ENCODE peak calls at places on chromosomes 6 and 20, in five cellular contexts. S, A, U, B and M are unnamed samples.

GRCh38 chr6:164216368-164216767 is 801.9 kb downstream of the QKI start:
- DNase-seq in S (no peak), A (no peak), U (no peak), B (no peak), M (no peak)

GRCh38 chr6:39599996-39600395 is 125.2 kb downstream of the KIF6 start:
- DNase-seq in S (no peak), A (no peak), U (no peak), B (no peak), M (no peak)

GRCh38 chr6:100726741-100727140 is 154.4 kb downstream of the ASCC3 start:
- DNase-seq in S (no peak), A (no peak), U (no peak), B (no peak), M (no peak)

GRCh38 chr20:2133318-2134183 is 31.9 kb downstream of the STK35 start:
- DNase-seq in S (no peak), A (no peak), U (peak), B (no peak), M (no peak)

GRCh38 chr6:94735270-94735669 is 842.1 kb upstream of the MANEA start:
- DNase-seq in S (no peak), A (no peak), U (no peak), B (no peak), M (no peak)

GRCh38 chr6:34656378-34657036 is 40.1 kb downstream of the ILRUN start:
- DNase-seq in S (peak), A (peak), U (peak), B (no peak), M (no peak)

GRCh38 chr6:158793432-158793831 is 25.7 kb downstream of the EZR start:
- DNase-seq in S (peak), A (peak), U (no peak), B (no peak), M (peak)

GRCh38 chr20:53785320-53785719 is 191.7 kb upstream of the ZNF217 start:
- DNase-seq in S (no peak), A (no peak), U (no peak), B (no peak), M (no peak)

GRCh38 chr20:3340443-3340842 is 67.0 kb downstream of the DNAAF9 start:
- DNase-seq in S (no peak), A (no peak), U (no peak), B (no peak), M (no peak)

GRCh38 chr6:64034840-64035656 is 399.4 kb downstream of the PHF3 start:
- DNase-seq in S (no peak), A (no peak), U (no peak), B (no peak), M (no peak)

GRCh38 chr6:32167154-32167760 is 2.9 kb downstream of the EGFL8 start:
- DNase-seq in S (no peak), A (no peak), U (no peak), B (peak), M (no peak)

GRCh38 chr6:138824482-138825134 is 28.7 kb downstream of the ECT2L start:
- DNase-seq in S (peak), A (peak), U (no peak), B (no peak), M (no peak)

GRCh38 chr20:1327827-1328679 is 886 bp downstream of the SDCBP2 start:
- DNase-seq in S (peak), A (no peak), U (no peak), B (peak), M (no peak)

GRCh38 chr6:157906537-157907061 is 75.1 kb upstream of the SYNJ2 start:
- DNase-seq in S (no peak), A (peak), U (no peak), B (no peak), M (no peak)

GRCh38 chr6:116035616-116036015 is 25.1 kb downstream of the FRK start:
- DNase-seq in S (no peak), A (no peak), U (no peak), B (no peak), M (no peak)

GRCh38 chr6:109447878-109448555 is 7.5 kb downstream of the SMPD2 start:
- DNase-seq in S (no peak), A (no peak), U (no peak), B (peak), M (no peak)

GRCh38 chr20:1810926-1811620 is 84.1 kb upstream of the SIRPA start:
- DNase-seq in S (peak), A (no peak), U (no peak), B (no peak), M (no peak)

GRCh38 chr20:38673731-38674177 is 50.5 kb upstream of the SLC32A1 start:
- DNase-seq in S (no peak), A (peak), U (no peak), B (no peak), M (no peak)

GRCh38 chr20:49403911-49404310 is 78.6 kb downstream of the KCNB1 start:
- DNase-seq in S (no peak), A (no peak), U (no peak), B (no peak), M (no peak)

GRCh38 chr6:3585320-3585935 is 128.6 kb upstream of the SLC22A23 start:
- DNase-seq in S (no peak), A (no peak), U (no peak), B (no peak), M (no peak)

GRCh38 chr6:16240618-16241320 is 2.4 kb downstream of the GMPR start:
- DNase-seq in S (no peak), A (peak), U (no peak), B (no peak), M (no peak)

GRCh38 chr20:37534401-37535157 is 6.9 kb upstream of the BLCAP start:
- DNase-seq in S (peak), A (peak), U (peak), B (peak), M (peak)

GRCh38 chr20:16397053-16397452 is 176.2 kb downstream of the KIF16B start:
- DNase-seq in S (no peak), A (no peak), U (no peak), B (no peak), M (no peak)

GRCh38 chr6:149483302-149483701 is 1.5 kb downstream of the ZC3H12D start:
- DNase-seq in S (no peak), A (no peak), U (no peak), B (no peak), M (no peak)

GRCh38 chr6:149482542-149483261 is 2.1 kb downstream of the ZC3H12D start:
- DNase-seq in S (no peak), A (no peak), U (no peak), B (no peak), M (no peak)

GRCh38 chr6:149487316-149487715 is 2.5 kb upstream of the ZC3H12D start:
- DNase-seq in S (no peak), A (no peak), U (no peak), B (no peak), M (no peak)

GRCh38 chr6:149483849-149484635 is 772 bp downstream of the ZC3H12D start:
- DNase-seq in S (no peak), A (no peak), U (no peak), B (no peak), M (no peak)

DNA sequence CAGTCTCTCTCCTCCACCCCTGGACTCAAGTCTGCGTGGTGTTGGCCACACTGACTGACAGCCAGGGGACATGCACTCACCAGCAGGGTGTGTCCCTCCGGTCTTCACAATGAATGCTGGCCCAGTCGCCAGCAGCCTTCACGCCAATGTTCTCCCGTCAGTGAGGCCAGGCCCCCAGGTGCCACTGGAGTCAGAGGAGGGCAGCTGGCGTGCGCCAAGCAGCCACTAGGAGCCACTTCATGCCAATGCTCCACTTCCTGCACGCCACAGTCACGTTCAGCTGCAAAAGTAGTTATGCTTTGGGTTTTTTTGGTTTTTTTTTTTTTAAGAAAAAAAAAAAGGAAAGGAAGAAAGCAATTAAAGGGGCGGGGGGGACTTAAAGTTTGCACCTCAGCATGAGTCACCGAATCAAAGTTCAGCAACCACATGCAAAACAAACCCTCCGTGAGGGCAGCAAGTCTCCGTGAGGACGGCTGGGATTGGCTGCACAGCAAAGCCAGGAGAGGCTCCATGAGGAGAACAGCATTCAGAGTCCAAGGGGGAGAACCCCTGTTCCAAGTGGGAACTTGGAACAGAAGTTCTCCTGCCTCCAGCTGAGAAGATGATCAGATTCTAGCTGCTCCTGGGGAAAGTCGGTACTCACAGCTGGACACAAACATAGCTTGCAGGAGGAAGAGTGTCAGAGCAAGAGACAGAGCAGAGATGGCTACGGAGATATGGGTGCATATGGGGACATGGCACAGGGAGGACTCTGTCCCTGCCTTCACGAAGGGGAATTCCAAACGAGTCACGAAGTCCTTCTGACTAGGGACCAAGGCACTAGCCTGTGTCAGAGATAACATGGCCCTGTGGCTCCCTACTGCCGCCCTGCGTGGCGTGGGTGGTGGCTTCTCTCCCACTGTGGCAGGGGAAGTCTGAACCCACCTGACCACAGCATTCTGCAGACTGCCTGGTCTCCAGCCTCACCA is at the start of gene ZC3H12D:
- DNase-seq in S (peak), A (no peak), U (no peak), B (no peak), M (peak)
- H2AFZ ChIP-seq in S (peak), A (peak), U (peak), B (peak), M (peak)

GRCh38 chr20:60117040-60117439 is 158.8 kb downstream of the CDH26 start:
- DNase-seq in S (no peak), A (no peak), U (no peak), B (no peak), M (no peak)
- TF ChIP-seq ZNF274 in S (no peak), A (no peak), U (no peak), B (no peak), M (no peak)

GRCh38 chr6:112883095-112883494 is 536.0 kb downstream of the RFPL4B start:
- DNase-seq in S (no peak), A (no peak), U (no peak), B (no peak), M (no peak)
- H2AFZ ChIP-seq in S (no peak), A (no peak), U (no peak), B (no peak), M (no peak)

DNA sequence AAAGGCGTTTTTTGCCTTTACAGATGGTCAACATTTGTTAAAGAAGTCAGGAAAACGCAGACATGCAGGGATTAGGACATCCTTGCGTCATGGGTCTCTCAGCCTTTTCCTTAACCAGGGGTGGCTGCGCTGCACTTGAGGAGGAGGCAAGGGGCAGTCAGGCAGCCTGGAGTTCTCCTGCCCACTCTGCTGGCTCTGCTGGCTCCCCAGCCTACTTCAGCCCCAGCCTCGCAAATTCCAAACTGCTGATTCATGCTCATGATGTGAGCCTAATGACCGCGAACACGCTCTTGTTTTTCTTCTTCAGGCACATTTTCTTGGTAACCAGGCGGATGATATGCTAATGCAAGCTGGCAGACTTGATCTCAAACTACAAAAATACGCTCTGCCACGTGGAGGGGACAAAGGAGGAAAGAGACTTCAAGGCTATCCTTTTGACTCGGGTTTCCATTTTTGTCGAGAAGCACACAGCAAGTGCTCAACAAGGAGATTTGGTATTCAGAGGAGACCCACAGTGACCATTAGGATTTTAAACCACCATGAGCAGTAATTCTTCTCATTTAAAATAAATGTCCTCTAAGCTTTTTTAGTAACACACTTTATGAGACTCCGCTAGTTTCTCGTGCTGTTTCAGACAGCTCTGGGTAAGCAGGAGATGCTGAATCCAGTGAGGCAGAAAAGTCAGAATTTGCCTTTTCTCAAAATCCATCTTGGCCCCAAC is 290.2 kb upstream of the STXBP5 start:
- DNase-seq in S (peak), A (peak), U (no peak), B (peak), M (peak)
- TF ChIP-seq ZNF274 in S (no peak), A (no peak), U (no peak), B (no peak), M (no peak)

DNA sequence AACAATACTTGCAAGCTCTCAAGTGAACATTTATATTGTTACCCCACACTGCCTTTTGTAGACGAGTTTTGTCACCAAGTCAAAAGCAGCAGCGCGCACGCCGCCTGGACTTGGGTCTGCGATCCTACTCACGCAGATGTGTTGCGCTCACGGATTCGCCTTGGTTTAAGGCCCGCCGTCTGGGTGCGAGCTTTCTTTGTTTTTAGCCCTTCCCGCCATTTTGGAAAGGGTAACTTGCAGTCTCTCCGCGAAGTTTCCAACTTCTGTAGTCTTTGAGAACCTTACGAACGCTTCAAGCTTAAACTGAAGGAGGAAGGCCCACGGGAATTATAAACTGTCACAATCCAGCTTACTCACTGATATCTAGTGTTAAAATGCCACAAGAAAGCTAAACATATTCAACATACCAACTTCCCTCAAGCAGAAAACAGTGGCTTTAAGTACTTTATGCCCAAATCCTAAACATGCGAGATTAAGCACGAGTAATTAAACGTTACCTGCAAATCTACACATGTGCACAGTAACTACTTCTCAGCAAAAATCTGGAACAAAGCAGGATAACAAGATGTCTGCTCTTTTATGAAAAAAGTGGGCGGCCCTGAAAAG is 80.4 kb upstream of the BTN3A2 start:
- DNase-seq in S (no peak), A (no peak), U (peak), B (peak), M (no peak)
- H2AFZ ChIP-seq in S (peak), A (peak), U (peak), B (no peak), M (peak)